ENCODE peak calls at places on chromosome 4, in six cellular contexts. V is choroid plexus epithelial cell, S is AG20443, Z is GDM1, D is KBM-7, R is IMR-90. N is an unnamed sample.

GRCh38 chr4:44916406-44916805 is 190.1 kb upstream of the GNPDA2 start:
- DNase-seq in V (peak; percentile 26), S (no peak), Z (no peak), D (no peak), R (no peak), N (no peak)

GRCh38 chr4:10083331-10083769 is 33.2 kb downstream of the WDR1 start:
- DNase-seq in V (no peak), S (no peak), Z (no peak), D (no peak), R (no peak), N (no peak)

GRCh38 chr4:10160280-10160856 is 43.8 kb upstream of the WDR1 start:
- DNase-seq in V (peak; percentile 65), S (peak; percentile 33), Z (peak; percentile 23), D (peak; percentile 49), R (peak; percentile 24), N (no peak)

GRCh38 chr4:135204311-135204710 is 1002.7 kb upstream of the PABPC4L start:
- DNase-seq in V (no peak), S (no peak), Z (no peak), D (no peak), R (no peak), N (no peak)

GRCh38 chr4:183599690-183600089 is 59.3 kb downstream of the RWDD4 start:
- DNase-seq in V (no peak), S (no peak), Z (no peak), D (no peak), R (no peak), N (no peak)

GRCh38 chr4:25814323-25814722 is 48.5 kb downstream of the SEL1L3 start:
- DNase-seq in V (peak; percentile 45), S (no peak), Z (no peak), D (no peak), R (peak; percentile 63), N (no peak)

GRCh38 chr4:41334182-41334581 is 77.5 kb downstream of the UCHL1 start:
- DNase-seq in V (no peak), S (no peak), Z (no peak), D (no peak), R (no peak), N (no peak)

GRCh38 chr4:82798168-82799005 is at the start of gene SCD5:
- DNase-seq in V (peak; percentile 75), S (peak; percentile 94), Z (peak; percentile 63), D (peak; percentile 84), R (peak; percentile 82), N (peak; percentile 8)

GRCh38 chr4:3311489-3312171 is 18.8 kb downstream of the RGS12 start:
- DNase-seq in V (no peak), S (no peak), Z (no peak), D (no peak), R (peak; percentile 4), N (no peak)

GRCh38 chr4:88999392-88999791 is 57.6 kb downstream of the FAM13A start:
- DNase-seq in V (no peak), S (no peak), Z (no peak), D (no peak), R (no peak), N (no peak)

GRCh38 chr4:157075811-157076577 is at the start of gene GLRB:
- DNase-seq in V (peak; percentile 5), S (peak; percentile 90), Z (no peak), D (peak; percentile 54), R (peak; percentile 11), N (no peak)

GRCh38 chr4:121675715-121676114 is 21.1 kb downstream of the ANXA5 start:
- DNase-seq in V (peak; percentile 90), S (peak; percentile 30), Z (no peak), D (no peak), R (peak; percentile 61), N (no peak)

N was measured in HL-60.